ENCODE peak calls at places on chromosomes 11 and 22, in six cellular contexts. H is stimulated activated CD8-positive, alpha-beta memory T cell treated with anti-CD3 and anti-CD28 coated beads, Interleukin-2, amount 100 ng/mL, for 1 hour; W is posterior cingulate gyrus; U is activated CD8-positive, alpha-beta memory T cell treated with anti-CD3 and anti-CD28 coated beads, Interleukin-2, amount 50 U/mL, for 48 hours; R is left kidney; B is PC-9. T is an unnamed sample.

GRCh38 chr11:74069146-74070046 is 60.5 kb upstream of the UCP3 start:
- DNase-seq in B (peak; percentile 69), W (no peak), U (no peak), R (no peak), H (no peak), T (no peak)

GRCh38 chr11:119741369-119742262 is 12.6 kb upstream of the NECTIN1 start:
- DNase-seq in U (peak; percentile 90), R (peak; percentile 71), B (peak; percentile 16), W (no peak), H (peak; percentile 33), T (no peak)

GRCh38 chr11:63488789-63489188 is 2.2 kb downstream of the PLAAT5 start:
- DNase-seq in R (no peak), U (no peak), B (no peak), H (no peak), W (no peak), T (no peak)

GRCh38 chr22:46730568-46731245 is 7.3 kb downstream of the CERK start:
- DNase-seq in B (no peak), U (no peak), W (no peak), H (no peak), R (peak; percentile 72), T (no peak)

GRCh38 chr11:45092901-45093760 is 53.3 kb upstream of the PRDM11 start:
- DNase-seq in R (no peak), W (no peak), H (peak; percentile 27), U (peak; percentile 69), B (no peak), T (no peak)

GRCh38 chr11:77886401-77886800 is 65.5 kb downstream of the AAMDC start:
- DNase-seq in H (no peak), U (no peak), R (no peak), B (no peak), W (no peak), T (no peak)

GRCh38 chr11:16195659-16196058 is 160.7 kb downstream of the SOX6 start:
- DNase-seq in U (no peak), W (no peak), B (no peak), R (no peak), H (no peak), T (no peak)

GRCh38 chr11:130390071-130390758 is 38.2 kb downstream of the ADAMTS8 start:
- DNase-seq in B (no peak), W (no peak), U (no peak), R (peak; percentile 84), H (no peak), T (no peak)

GRCh38 chr11:67250059-67251043 is 15.9 kb upstream of the GRK2 start:
- DNase-seq in B (no peak), R (no peak), U (no peak), W (no peak), H (no peak), T (no peak)

GRCh38 chr11:69808708-69809107 is 10.5 kb downstream of the FGF3 start:
- DNase-seq in B (no peak), W (no peak), H (no peak), R (peak; percentile 84), U (no peak), T (no peak)

GRCh38 chr11:64745219-64745522 is 1.2 kb upstream of the RASGRP2 start:
- DNase-seq in H (peak; percentile 46), B (no peak), W (no peak), U (peak; percentile 79), R (peak; percentile 68), T (peak; percentile 89)

GRCh38 chr11:12121504-12121903 is 11.1 kb downstream of the MICAL2 start:
- DNase-seq in W (no peak), B (no peak), R (no peak), U (no peak), H (no peak), T (no peak)

GRCh38 chr22:36536717-36537116 is 7.8 kb upstream of the EIF3D start:
- DNase-seq in R (peak; percentile 79), U (no peak), H (no peak), B (no peak), W (no peak), T (no peak)

GRCh38 chr22:42343551-42344081 is 73.2 kb upstream of the TCF20 start:
- DNase-seq in U (no peak), H (no peak), B (peak; percentile 23), W (no peak), R (peak; percentile 74), T (no peak)

GRCh38 chr22:28802595-28803087 is 2.3 kb upstream of the XBP1 start:
- DNase-seq in W (no peak), R (no peak), B (no peak), H (no peak), U (no peak), T (no peak)

GRCh38 chr11:62556872-62557631 is 10.4 kb upstream of the AHNAK start:
- DNase-seq in R (no peak), W (no peak), U (peak; percentile 80), H (no peak), B (no peak), T (no peak)

GRCh38 chr22:31870890-31871289 is 73.4 kb upstream of the YWHAH start:
- DNase-seq in U (no peak), B (no peak), W (no peak), R (no peak), H (no peak), T (no peak)

GRCh38 chr11:10599388-10600175 is 31.1 kb upstream of the LYVE1 start:
- DNase-seq in U (no peak), H (no peak), B (no peak), W (no peak), R (peak; percentile 46), T (peak; percentile 79)

GRCh38 chr11:7439921-7440320 is 45.4 kb upstream of the OLFML1 start:
- DNase-seq in B (no peak), R (no peak), U (no peak), H (no peak), W (no peak), T (no peak)

GRCh38 chr11:56140151-56140661 is at the start of gene OR8J3:
- DNase-seq in H (no peak), B (no peak), R (no peak), W (no peak), U (no peak), T (no peak)

GRCh38 chr22:48630848-48631247 is 1196.8 kb downstream of the BRD1 start:
- DNase-seq in R (no peak), W (no peak), B (no peak), U (no peak), H (no peak), T (no peak)

GRCh38 chr11:33747969-33748368 is 11.7 kb upstream of the CD59 start:
- DNase-seq in H (no peak), U (no peak), W (no peak), R (peak; percentile 21), B (no peak), T (no peak)

GRCh38 chr11:61752117-61752924 is at the start of gene MYRF:
- DNase-seq in R (peak; percentile 78), W (peak; percentile 40), H (peak; percentile 13), U (peak; percentile 86), B (peak; percentile 66), T (no peak)

GRCh38 chr11:22193348-22194051 is 615 bp downstream of the ANO5 start:
- DNase-seq in U (peak; percentile 44), R (peak; percentile 65), W (peak; percentile 21), B (no peak), H (no peak), T (peak; percentile 64)